ENCODE peak calls at places on chromosomes 7 and 10, in five cellular contexts. Y, K, O, I and Q are unnamed samples.

GRCh38 chr7:3240826-3241430 is 60.1 kb upstream of the SDK1 start:
- DNase-seq in Y (no peak), O (no peak), I (no peak), K (no peak), Q (no peak)

GRCh38 chr10:103495321-103495720 is 1.8 kb downstream of the NEURL1 start:
- DNase-seq in O (no peak), Y (no peak), K (no peak), I (no peak), Q (no peak)

GRCh38 chr10:8088504-8088903 is 34.0 kb downstream of the GATA3 start:
- DNase-seq in K (peak), Y (no peak), O (no peak), I (no peak), Q (no peak)

GRCh38 chr7:85150624-85151023 is 36.2 kb downstream of the SEMA3D start:
- DNase-seq in I (no peak), O (no peak), Y (no peak), K (no peak), Q (no peak)

GRCh38 chr10:132392811-132393694 is 3.9 kb upstream of the PWWP2B start:
- DNase-seq in K (no peak), O (peak), I (peak), Y (peak), Q (peak)

GRCh38 chr10:32692174-32692573 is 246.2 kb downstream of the CCDC7 start:
- DNase-seq in K (no peak), I (peak), Y (peak), O (peak), Q (peak)

GRCh38 chr7:74092964-74093339 is 9.3 kb downstream of the LIMK1 start:
- DNase-seq in I (no peak), Y (peak), O (peak), K (no peak), Q (peak)

GRCh38 chr10:61438141-61438984 is 14.8 kb downstream of the TMEM26 start:
- DNase-seq in I (peak), O (peak), K (no peak), Y (peak), Q (no peak)

GRCh38 chr10:118330295-118331076 is 11.6 kb downstream of the FAM204A start:
- DNase-seq in O (no peak), K (no peak), I (no peak), Y (no peak), Q (no peak)

GRCh38 chr10:44703241-44704155 is 207.6 kb upstream of the TMEM72 start:
- DNase-seq in I (peak), Y (peak), O (peak), K (no peak), Q (peak)

GRCh38 chr10:3889961-3890522 is 105.0 kb upstream of the KLF6 start:
- DNase-seq in O (peak), K (no peak), Y (peak), I (peak), Q (peak)

GRCh38 chr10:117537904-117538524 is 4.5 kb upstream of the EMX2 start:
- DNase-seq in Y (no peak), I (no peak), K (no peak), O (no peak), Q (peak)

GRCh38 chr10:106435081-106435480 is 729.4 kb downstream of the SORCS1 start:
- DNase-seq in Y (no peak), I (no peak), O (no peak), K (no peak), Q (no peak)

GRCh38 chr7:87316097-87316700 is 29.3 kb upstream of the CROT start:
- DNase-seq in O (no peak), Y (no peak), K (no peak), I (no peak), Q (no peak)

GRCh38 chr7:42678315-42678714 is 233.6 kb downstream of the C7orf25 start:
- DNase-seq in K (no peak), Y (no peak), I (no peak), O (no peak), Q (peak)

GRCh38 chr10:102065561-102066420 is 642 bp downstream of the HPS6 start:
- DNase-seq in I (peak), K (no peak), Y (peak), O (peak), Q (peak)

GRCh38 chr10:73894245-73894971 is 16.5 kb upstream of the PLAU start:
- DNase-seq in Y (peak), K (no peak), I (peak), O (peak), Q (peak)

GRCh38 chr10:132158810-132159209 is 27.9 kb upstream of the DPYSL4 start:
- DNase-seq in O (no peak), I (no peak), K (peak), Y (no peak), Q (no peak)

GRCh38 chr10:517236-517635 is 172.2 kb downstream of the DIP2C start:
- DNase-seq in K (no peak), I (no peak), O (no peak), Y (no peak), Q (no peak)

GRCh38 chr7:13989138-13989943 is at the start of gene ETV1:
- DNase-seq in Y (peak), O (peak), I (peak), K (no peak), Q (peak)

GRCh38 chr7:95863-96260 is 96.5 kb upstream of the FAM20C start:
- DNase-seq in I (no peak), O (no peak), K (no peak), Y (no peak), Q (no peak)

GRCh38 chr10:49756641-49757040 is 5.5 kb downstream of the OGDHL start:
- DNase-seq in I (no peak), K (no peak), Y (no peak), O (no peak), Q (no peak)

GRCh38 chr7:68246189-68246633 is 1249.6 kb downstream of the TYW1 start:
- DNase-seq in K (no peak), O (peak), I (no peak), Y (no peak), Q (peak)

GRCh38 chr10:4541292-4541691 is 284.7 kb upstream of the AKR1E2 start:
- DNase-seq in K (no peak), O (peak), I (peak), Y (peak), Q (peak)

GRCh38 chr7:107858280-107858679 is 32.7 kb upstream of the DLD start:
- DNase-seq in K (no peak), O (no peak), I (no peak), Y (no peak), Q (no peak)

GRCh38 chr7:40782836-40783235 is 648.0 kb downstream of the SUGCT start:
- DNase-seq in O (peak), I (no peak), K (no peak), Y (peak), Q (no peak)

GRCh38 chr10:6173203-6173602 is 29.5 kb upstream of the PFKFB3 start:
- DNase-seq in O (no peak), I (no peak), Y (no peak), K (peak), Q (no peak)

GRCh38 chr7:42745357-42746022 is 166.4 kb downstream of the C7orf25 start:
- DNase-seq in O (peak), I (peak), K (no peak), Y (peak), Q (peak)